ENCODE peak calls at places on chromosomes 1 and 21, in six cellular contexts. S is activated naive CD4-positive, alpha-beta T cell; O is SJSA1; Z is NCI-H748 treated with DMSO at 0.1 percent for 48 hours; J is activated CD8-positive, alpha-beta memory T cell treated with anti-CD3 and anti-CD28 coated beads for 4 hours; L is nephron progenitor cell. R is an unnamed sample.

GRCh38 chr21:36587388-36587787 is 107.5 kb upstream of the CLDN14 start:
- DNase-seq in S (no peak), O (no peak), Z (no peak), J (no peak), L (no peak), R (no peak)

GRCh38 chr1:21337459-21337930 is 47.2 kb upstream of the ECE1 start:
- DNase-seq in S (no peak), O (no peak), Z (no peak), J (no peak), L (no peak), R (no peak)

GRCh38 chr21:42446531-42446930 is 42.8 kb downstream of the UBASH3A start:
- DNase-seq in S (no peak), O (no peak), Z (no peak), J (no peak), L (no peak), R (no peak)

GRCh38 chr1:228463559-228464455 is 23.4 kb upstream of the RNF187 start:
- DNase-seq in S (no peak), O (no peak), Z (no peak), J (no peak), L (peak; percentile 64), R (peak; percentile 25)

GRCh38 chr1:85708826-85709222 is 591 bp upstream of the ZNHIT6 start:
- DNase-seq in S (no peak), O (no peak), Z (no peak), J (no peak), L (no peak), R (no peak)

GRCh38 chr1:207817166-207817565 is 65.3 kb downstream of the CD46 start:
- DNase-seq in S (no peak), O (no peak), Z (no peak), J (no peak), L (no peak), R (no peak)

GRCh38 chr1:207868252-207868768 is 42.6 kb downstream of the CD34 start:
- DNase-seq in S (no peak), O (no peak), Z (peak; percentile 8), J (no peak), L (no peak), R (peak; percentile 18)

GRCh38 chr21:33023574-33024277 is 2.0 kb upstream of the OLIG2 start:
- DNase-seq in S (no peak), O (no peak), Z (peak; percentile 12), J (no peak), L (no peak), R (no peak)

GRCh38 chr21:27813750-27814149 is 846.9 kb upstream of the ADAMTS5 start:
- DNase-seq in S (no peak), O (no peak), Z (no peak), J (no peak), L (no peak), R (no peak)

GRCh38 chr1:1554926-1555915 is 14.8 kb upstream of the TMEM240 start:
- DNase-seq in S (no peak), O (peak; percentile 82), Z (no peak), J (no peak), L (peak; percentile 43), R (no peak)

GRCh38 chr1:107877092-107877491 is 87.9 kb downstream of the VAV3 start:
- DNase-seq in S (no peak), O (no peak), Z (no peak), J (no peak), L (no peak), R (no peak)

GRCh38 chr21:41560701-41561158 is 52.8 kb upstream of the TMPRSS2 start:
- DNase-seq in S (no peak), O (no peak), Z (no peak), J (no peak), L (no peak), R (no peak)

GRCh38 chr1:7422966-7423365 is 348.1 kb upstream of the VAMP3 start:
- DNase-seq in S (no peak), O (peak; percentile 34), Z (peak; percentile 16), J (no peak), L (no peak), R (no peak)

GRCh38 chr1:17280894-17281293 is 27.1 kb upstream of the PADI4 start:
- DNase-seq in S (no peak), O (no peak), Z (no peak), J (no peak), L (no peak), R (no peak)

GRCh38 chr1:115337633-115338456 is at the start of gene NGF:
- DNase-seq in S (no peak), O (peak; percentile 75), Z (peak; percentile 41), J (no peak), L (peak; percentile 59), R (no peak)

GRCh38 chr1:47687618-47687940 is 249.7 kb downstream of the FOXD2 start:
- DNase-seq in S (no peak), O (peak; percentile 43), Z (no peak), J (no peak), L (no peak), R (no peak)

GRCh38 chr1:245693941-245694340 is 539.2 kb downstream of the KIF26B start:
- DNase-seq in S (no peak), O (no peak), Z (no peak), J (no peak), L (no peak), R (no peak)

GRCh38 chr21:29219165-29219770 is 79.5 kb upstream of the BACH1 start:
- DNase-seq in S (no peak), O (no peak), Z (no peak), J (no peak), L (no peak), R (no peak)

GRCh38 chr1:68111804-68112436 is 61.5 kb upstream of the DIRAS3 start:
- DNase-seq in S (no peak), O (peak; percentile 56), Z (peak; percentile 77), J (no peak), L (peak; percentile 19), R (no peak)

GRCh38 chr1:38026592-38027200 is 14.2 kb downstream of the UTP11 start:
- DNase-seq in S (no peak), O (no peak), Z (no peak), J (no peak), L (peak; percentile 70), R (no peak)

GRCh38 chr1:213269829-213270228 is 218.8 kb downstream of the RPS6KC1 start:
- DNase-seq in S (no peak), O (no peak), Z (no peak), J (no peak), L (no peak), R (no peak)

GRCh38 chr21:45140346-45140940 is 66.1 kb downstream of the ADARB1 start:
- DNase-seq in S (no peak), O (peak; percentile 92), Z (peak; percentile 38), J (peak; percentile 31), L (peak; percentile 76), R (no peak)

GRCh38 chr21:44093761-44094160 is 13.4 kb upstream of the PWP2 start:
- DNase-seq in S (no peak), O (peak; percentile 36), Z (no peak), J (no peak), L (no peak), R (no peak)

GRCh38 chr1:179881642-179882252 is 338 bp upstream of the TOR1AIP1 start:
- DNase-seq in S (no peak), O (peak; percentile 87), Z (peak; percentile 65), J (no peak), L (no peak), R (no peak)

GRCh38 chr1:31152181-31152768 is 86.8 kb upstream of the PUM1 start:
- DNase-seq in S (no peak), O (no peak), Z (no peak), J (no peak), L (no peak), R (no peak)

GRCh38 chr1:94856004-94856403 is 35.8 kb downstream of the SLC44A3 start:
- DNase-seq in S (no peak), O (no peak), Z (no peak), J (no peak), L (no peak), R (no peak)

GRCh38 chr1:7315316-7315715 is 455.8 kb upstream of the VAMP3 start:
- DNase-seq in S (no peak), O (no peak), Z (no peak), J (no peak), L (no peak), R (no peak)

GRCh38 chr1:76901158-76901767 is 34.0 kb downstream of the ST6GALNAC5 start:
- DNase-seq in S (no peak), O (peak; percentile 54), Z (peak; percentile 71), J (no peak), L (peak; percentile 27), R (no peak)

GRCh38 chr1:160359559-160360226 is 7.2 kb upstream of the NHLH1 start:
- DNase-seq in S (no peak), O (no peak), Z (no peak), J (no peak), L (no peak), R (no peak)

GRCh38 chr1:79052829-79053449 is 46.4 kb upstream of the ADGRL4 start:
- DNase-seq in S (no peak), O (no peak), Z (no peak), J (no peak), L (no peak), R (no peak)

GRCh38 chr1:20630730-20631129 is 2.5 kb upstream of the PINK1 start:
- DNase-seq in S (no peak), O (no peak), Z (no peak), J (no peak), L (no peak), R (no peak)

GRCh38 chr1:24299901-24300300 is 19.3 kb upstream of the GRHL3 start:
- DNase-seq in S (no peak), O (no peak), Z (no peak), J (no peak), L (no peak), R (no peak)

GRCh38 chr1:175394739-175395138 is 202.2 kb upstream of the KIAA0040 start:
- DNase-seq in S (no peak), O (no peak), Z (no peak), J (no peak), L (no peak), R (no peak)

R was measured in activated gamma-delta T cell.